ENCODE peak calls at places on chromosomes 4 and X, in five cellular contexts. B is lower leg skin; R is activated CD4-positive, alpha-beta T cell treated with anti-CD3 and anti-CD28 coated beads, Interleukin-2, amount 50 U/mL, for 4 hours; M is ovary; Q is ACHN. T is an unnamed sample.

GRCh38 chr4:139783761-139784484 is 118.3 kb downstream of the MGST2 start:
- DNase-seq in B (no peak), R (no peak), M (no peak), Q (no peak), T (no peak)

GRCh38 chr4:48634688-48635308 is 144.7 kb downstream of the ZAR1 start:
- DNase-seq in B (no peak), R (no peak), M (no peak), Q (no peak), T (no peak)

GRCh38 chr4:147772459-147772969 is 40.6 kb downstream of the ARHGAP10 start:
- DNase-seq in B (no peak), R (no peak), M (no peak), Q (peak; percentile 45), T (no peak)

GRCh38 chrX:108494416-108495095 is 54.9 kb downstream of the COL4A5 start:
- DNase-seq in B (no peak), R (no peak), M (no peak), Q (no peak), T (no peak)

GRCh38 chr4:150972592-150972991 is 42.5 kb downstream of the LRBA start:
- DNase-seq in B (no peak), R (no peak), M (no peak), Q (no peak), T (no peak)

GRCh38 chrX:13179100-13179499 is 134.7 kb upstream of the FAM9C start:
- DNase-seq in B (no peak), R (no peak), M (no peak), Q (no peak), T (no peak)

GRCh38 chr4:828641-829271 is 2.8 kb upstream of the CPLX1 start:
- DNase-seq in B (no peak), R (no peak), M (no peak), Q (peak; percentile 23), T (no peak)

GRCh38 chr4:140497776-140498636 is at the start of gene MGAT4D:
- DNase-seq in B (no peak), R (no peak), M (no peak), Q (no peak), T (no peak)

GRCh38 chr4:25843340-25844097 is 19.3 kb downstream of the SEL1L3 start:
- DNase-seq in B (no peak), R (no peak), M (no peak), Q (peak; percentile 8), T (no peak)

GRCh38 chr4:1487106-1487505 is 80.9 kb upstream of the NKX1-1 start:
- DNase-seq in B (no peak), R (no peak), M (no peak), Q (no peak), T (no peak)

GRCh38 chr4:2400841-2401609 is 17.4 kb downstream of the ZFYVE28 start:
- DNase-seq in B (no peak), R (no peak), M (no peak), Q (no peak), T (no peak)

GRCh38 chr4:101885574-101885973 is 95.0 kb downstream of the BANK1 start:
- DNase-seq in B (no peak), R (no peak), M (no peak), Q (no peak), T (no peak)

GRCh38 chrX:46979340-46979739 is 67.1 kb downstream of the JADE3 start:
- DNase-seq in B (no peak), R (no peak), M (no peak), Q (peak; percentile 1), T (no peak)

GRCh38 chrX:8879750-8880149 is 78.6 kb upstream of the FAM9A start:
- DNase-seq in B (no peak), R (peak; percentile 5), M (no peak), Q (peak; percentile 7), T (no peak)

GRCh38 chrX:1440506-1440905 is 12.2 kb downstream of the ASMTL start:
- DNase-seq in B (no peak), R (no peak), M (no peak), Q (no peak), T (no peak)

GRCh38 chr4:110533590-110533910 is 57.6 kb downstream of the ENPEP start:
- DNase-seq in B (no peak), R (no peak), M (no peak), Q (no peak), T (no peak)

GRCh38 chr4:164446516-164446915 is 307.4 kb upstream of the SMIM31 start:
- DNase-seq in B (no peak), R (no peak), M (no peak), Q (no peak), T (no peak)

GRCh38 chr4:128830906-128831525 is 21.5 kb downstream of the JADE1 start:
- DNase-seq in B (no peak), R (no peak), M (no peak), Q (no peak), T (no peak)

GRCh38 chr4:69858683-69859082 is 1.3 kb downstream of the SULT1E1 start:
- DNase-seq in B (no peak), R (no peak), M (no peak), Q (no peak), T (no peak)

GRCh38 chr4:156779774-156780173 is 191.8 kb downstream of the PDGFC start:
- DNase-seq in B (no peak), R (no peak), M (no peak), Q (peak; percentile 53), T (no peak)

GRCh38 chrX:72694170-72694569 is 19.9 kb downstream of the PHKA1 start:
- DNase-seq in B (no peak), R (no peak), M (no peak), Q (no peak), T (no peak)

GRCh38 chr4:25859429-25860148 is 3.2 kb downstream of the SEL1L3 start:
- DNase-seq in B (no peak), R (no peak), M (no peak), Q (no peak), T (no peak)

GRCh38 chr4:133982533-133983224 is 218.9 kb downstream of the PABPC4L start:
- DNase-seq in B (no peak), R (no peak), M (no peak), Q (no peak), T (no peak)

GRCh38 chr4:15714616-15715015 is 11.8 kb downstream of the BST1 start:
- DNase-seq in B (no peak), R (no peak), M (no peak), Q (peak; percentile 72), T (no peak)

GRCh38 chrX:139720136-139720535 is 12.2 kb upstream of the MCF2 start:
- DNase-seq in B (no peak), R (no peak), M (no peak), Q (peak; percentile 76), T (no peak)

GRCh38 chrX:53930513-53931380 is 113.5 kb downstream of the PHF8 start:
- DNase-seq in B (no peak), R (no peak), M (no peak), Q (no peak), T (no peak)

GRCh38 chr4:83112678-83113428 is 1.7 kb downstream of the PLAC8 start:
- DNase-seq in B (no peak), R (peak; percentile 11), M (no peak), Q (no peak), T (no peak)

GRCh38 chrX:46637937-46638336 is 64.4 kb downstream of the CHST7 start:
- DNase-seq in B (no peak), R (no peak), M (no peak), Q (no peak), T (no peak)

GRCh38 chr4:147773261-147774184 is 41.6 kb downstream of the ARHGAP10 start:
- DNase-seq in B (no peak), R (no peak), M (no peak), Q (no peak), T (no peak)

GRCh38 chrX:76148753-76149152 is 24.1 kb upstream of the PBDC1 start:
- DNase-seq in B (peak; percentile 20), R (peak; percentile 13), M (peak; percentile 51), Q (peak; percentile 27), T (peak; percentile 56)

GRCh38 chrX:53383376-53384087 is 38.9 kb downstream of the SMC1A start:
- DNase-seq in B (no peak), R (no peak), M (no peak), Q (no peak), T (no peak)

GRCh38 chrX:150848914-150849365 is 49.5 kb downstream of the CD99L2 start:
- DNase-seq in B (peak; percentile 13), R (no peak), M (no peak), Q (no peak), T (no peak)

GRCh38 chr4:144579411-144580020 is 66.4 kb upstream of the HHIP start:
- DNase-seq in B (no peak), R (no peak), M (no peak), Q (no peak), T (no peak)

GRCh38 chr4:7287918-7288280 is 95.6 kb downstream of the SORCS2 start:
- DNase-seq in B (no peak), R (no peak), M (no peak), Q (no peak), T (no peak)

GRCh38 chrX:34629572-34629971 is 27.5 kb downstream of the TMEM47 start:
- DNase-seq in B (no peak), R (no peak), M (no peak), Q (peak; percentile 34), T (no peak)